ENCODE peak calls at places on chromosomes 3 and 15, in nine cellular contexts. H, X, M, Y, I, L, Z, P and V are unnamed samples.

GRCh38 chr3:164451083-164451910 is 627.0 kb downstream of the SI start:
- DNase-seq in Y (peak), Z (no peak), L (no peak), I (no peak), P (peak), H (no peak), M (no peak), X (no peak), V (peak)

GRCh38 chr3:159487304-159487703 is 501.3 kb upstream of the IL12A start:
- DNase-seq in L (no peak), H (no peak), I (no peak), Z (no peak), P (no peak), Y (no peak), X (no peak), M (no peak), V (no peak)

GRCh38 chr3:183298708-183299153 is 45.7 kb downstream of the B3GNT5 start:
- DNase-seq in Y (peak), L (peak), I (no peak), M (peak), P (peak), H (no peak), Z (no peak), X (no peak), V (no peak)

GRCh38 chr3:170078620-170079281 is 41.0 kb downstream of the GPR160 start:
- DNase-seq in X (no peak), Z (no peak), L (peak), H (peak), I (no peak), Y (no peak), M (no peak), P (no peak), V (no peak)

GRCh38 chr15:68261241-68261640 is 16.3 kb upstream of the FEM1B start:
- DNase-seq in P (no peak), H (no peak), X (no peak), I (no peak), L (no peak), M (no peak), Z (no peak), Y (no peak), V (no peak)

GRCh38 chr3:12999147-13000140 is 73.8 kb downstream of the IQSEC1 start:
- DNase-seq in H (peak), Z (peak), M (peak), Y (peak), X (no peak), I (peak), P (peak), L (peak), V (peak)

GRCh38 chr15:40051616-40052415 is 12.8 kb upstream of the SRP14 start:
- DNase-seq in L (no peak), Y (no peak), H (no peak), P (no peak), I (no peak), Z (no peak), X (no peak), M (no peak), V (no peak)

GRCh38 chr15:81256916-81257315 is 60.2 kb downstream of the IL16 start:
- DNase-seq in M (no peak), Z (no peak), I (no peak), X (no peak), Y (no peak), P (no peak), H (no peak), L (no peak), V (no peak)

GRCh38 chr3:113912551-113913246 is 35.1 kb upstream of the ZDHHC23 start:
- DNase-seq in Y (no peak), I (peak), M (peak), P (no peak), H (peak), L (peak), Z (peak), X (peak), V (peak)

GRCh38 chr3:112446343-112446742 is 52.9 kb downstream of the BTLA start:
- DNase-seq in Z (no peak), M (no peak), P (no peak), I (no peak), X (no peak), L (no peak), Y (no peak), H (no peak), V (no peak)

GRCh38 chr3:181329024-181329423 is 339.5 kb upstream of the DNAJC19 start:
- DNase-seq in X (no peak), H (no peak), M (no peak), Y (no peak), L (no peak), I (no peak), Z (no peak), P (no peak), V (no peak)

GRCh38 chr15:39411102-39411989 is 169.5 kb upstream of the THBS1 start:
- DNase-seq in P (no peak), X (no peak), H (no peak), M (no peak), I (no peak), Y (no peak), L (no peak), Z (no peak), V (no peak)

GRCh38 chr15:82043726-82044372 is 2.0 kb downstream of the MEX3B start:
- DNase-seq in I (no peak), Y (no peak), X (no peak), Z (no peak), H (no peak), M (no peak), P (peak), L (no peak), V (no peak)

GRCh38 chr15:67146214-67146613 is 80.8 kb downstream of the SMAD3 start:
- DNase-seq in Y (no peak), P (peak), M (no peak), X (no peak), Z (no peak), H (peak), I (peak), L (peak), V (peak)

GRCh38 chr3:61964566-61964965 is 403.2 kb downstream of the PTPRG start:
- DNase-seq in H (no peak), I (no peak), Z (no peak), P (no peak), Y (no peak), L (no peak), M (no peak), X (no peak), V (no peak)

GRCh38 chr3:67863869-67864268 is 209.5 kb upstream of the SUCLG2 start:
- DNase-seq in H (peak), Y (no peak), Z (no peak), M (no peak), I (no peak), P (no peak), L (no peak), X (peak), V (no peak)

GRCh38 chr3:4219227-4219568 is 84.0 kb upstream of the SETMAR start:
- DNase-seq in I (no peak), Y (no peak), X (no peak), M (no peak), Z (no peak), H (no peak), L (no peak), P (no peak), V (no peak)

GRCh38 chr3:120753831-120754230 is 11.3 kb downstream of the GTF2E1 start:
- DNase-seq in L (no peak), Y (no peak), H (no peak), M (no peak), I (no peak), X (no peak), Z (no peak), P (no peak), V (no peak)

GRCh38 chr3:9825461-9826040 is 15.5 kb downstream of the TTLL3 start:
- DNase-seq in I (no peak), X (no peak), M (no peak), L (no peak), Y (no peak), Z (no peak), H (no peak), P (no peak), V (no peak)

GRCh38 chr15:71114887-71115566 is at the start of gene THSD4:
- DNase-seq in L (peak), Y (peak), Z (peak), M (peak), P (peak), H (peak), X (peak), I (peak), V (peak)

GRCh38 chr3:78951546-78951945 is 816.3 kb downstream of the ROBO1 start:
- DNase-seq in H (no peak), P (no peak), I (no peak), Y (no peak), L (no peak), X (no peak), Z (no peak), M (no peak), V (no peak)

GRCh38 chr3:165805834-165806561 is 31.2 kb downstream of the BCHE start:
- DNase-seq in Z (no peak), H (no peak), X (peak), M (no peak), P (no peak), I (no peak), Y (no peak), L (no peak), V (no peak)

GRCh38 chr15:29631076-29632070 is 190.9 kb downstream of the TJP1 start:
- DNase-seq in I (no peak), H (no peak), P (no peak), Y (no peak), L (peak), X (no peak), M (no peak), Z (no peak), V (peak)

GRCh38 chr15:28128036-28128435 is 28.9 kb upstream of the OCA2 start:
- DNase-seq in M (no peak), P (peak), L (no peak), Z (peak), H (no peak), X (no peak), Y (no peak), I (peak), V (no peak)

GRCh38 chr3:177195242-177195940 is 1.9 kb downstream of the TBL1XR1 start:
- DNase-seq in M (peak), P (peak), L (peak), I (peak), X (peak), Z (peak), H (no peak), Y (no peak), V (peak)

GRCh38 chr3:45711936-45712335 is 22.7 kb downstream of the SACM1L start:
- DNase-seq in Z (no peak), H (no peak), X (no peak), Y (no peak), P (no peak), L (no peak), I (no peak), M (no peak), V (no peak)

GRCh38 chr3:43180027-43180426 is 74.1 kb upstream of the POMGNT2 start:
- DNase-seq in M (no peak), I (no peak), Y (no peak), H (peak), L (no peak), P (no peak), X (no peak), Z (no peak), V (no peak)

GRCh38 chr3:163935411-163935810 is 1142.9 kb downstream of the SI start:
- DNase-seq in Z (no peak), X (no peak), Y (no peak), P (no peak), L (no peak), I (no peak), H (no peak), M (no peak), V (no peak)

GRCh38 chr3:107421170-107421792 is 44.0 kb downstream of the CCDC54 start:
- DNase-seq in I (peak), X (no peak), L (no peak), M (peak), P (no peak), Y (no peak), Z (peak), H (peak), V (peak)

GRCh38 chr3:197366301-197367044 is 68.1 kb upstream of the DLG1 start:
- DNase-seq in L (no peak), M (no peak), X (no peak), Y (no peak), Z (peak), H (no peak), I (no peak), P (no peak), V (peak)

GRCh38 chr3:10352146-10352911 is 31.4 kb upstream of the SEC13 start:
- DNase-seq in M (no peak), L (no peak), X (no peak), Y (no peak), Z (no peak), P (no peak), H (no peak), I (no peak), V (no peak)

DNA sequence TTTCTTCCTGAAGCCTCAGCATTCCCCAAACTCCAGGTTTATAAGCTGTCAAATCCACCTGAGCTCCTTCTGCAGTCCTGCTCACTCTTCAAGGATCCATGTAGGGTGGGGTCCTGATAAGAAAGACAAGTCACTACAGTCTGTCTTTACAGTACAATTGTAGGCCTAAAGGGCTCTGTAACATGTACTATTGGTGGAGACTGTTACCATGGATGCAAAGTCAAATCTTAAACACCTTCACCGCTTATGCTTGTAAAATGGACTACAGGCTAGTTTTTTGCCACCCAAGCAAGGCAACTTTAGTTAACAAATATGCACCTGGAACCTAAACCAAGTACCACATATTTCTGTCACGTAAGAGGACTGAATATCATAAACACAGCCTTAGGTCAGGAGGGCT is 44.7 kb downstream of the CBLB start:
- DNase-seq in M (no peak), H (no peak), I (no peak), P (no peak), Y (no peak), L (no peak), X (no peak), Z (no peak), V (no peak)
- TF ChIP-seq POLR2A in M (no peak), H (no peak), I (no peak), P (no peak), Y (no peak), L (no peak), X (no peak), Z (no peak), V (no peak)

DNA sequence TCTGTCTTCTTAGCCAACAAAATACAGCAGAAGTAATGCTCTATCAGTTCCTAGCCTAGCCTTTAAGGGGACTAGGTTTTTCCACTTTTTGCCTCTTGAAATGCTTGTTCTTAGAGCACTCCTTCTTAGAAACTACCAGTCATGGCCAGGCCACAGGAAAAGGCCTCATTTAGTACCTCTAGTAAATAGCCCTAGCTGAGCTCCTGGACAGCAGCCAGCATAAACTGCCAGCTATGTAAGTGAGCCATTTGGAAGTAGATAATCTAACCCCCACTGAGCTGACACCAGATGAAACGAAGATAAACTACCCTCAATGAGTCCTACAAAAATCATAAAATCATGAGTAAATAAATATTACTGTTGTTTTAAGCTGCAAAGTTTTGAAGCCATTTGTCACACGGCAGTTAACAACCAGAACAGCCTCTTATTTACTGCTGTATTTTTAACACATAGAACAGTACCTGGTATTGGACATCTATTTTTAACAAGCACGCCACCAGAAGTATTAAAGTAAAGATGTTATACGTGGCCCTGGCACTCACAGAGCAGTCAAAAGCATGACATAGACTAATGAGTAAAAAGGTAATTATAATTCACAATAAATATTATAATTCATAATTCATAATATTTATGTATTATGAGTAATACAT is 12.0 kb downstream of the TBC1D5 start:
- DNase-seq in M (no peak), H (peak), P (peak), X (no peak), L (peak), Y (no peak), Z (no peak), I (no peak), V (peak)
- TF ChIP-seq POLR2A in M (no peak), H (no peak), P (no peak), X (no peak), L (no peak), Y (no peak), Z (no peak), I (no peak), V (no peak)

DNA sequence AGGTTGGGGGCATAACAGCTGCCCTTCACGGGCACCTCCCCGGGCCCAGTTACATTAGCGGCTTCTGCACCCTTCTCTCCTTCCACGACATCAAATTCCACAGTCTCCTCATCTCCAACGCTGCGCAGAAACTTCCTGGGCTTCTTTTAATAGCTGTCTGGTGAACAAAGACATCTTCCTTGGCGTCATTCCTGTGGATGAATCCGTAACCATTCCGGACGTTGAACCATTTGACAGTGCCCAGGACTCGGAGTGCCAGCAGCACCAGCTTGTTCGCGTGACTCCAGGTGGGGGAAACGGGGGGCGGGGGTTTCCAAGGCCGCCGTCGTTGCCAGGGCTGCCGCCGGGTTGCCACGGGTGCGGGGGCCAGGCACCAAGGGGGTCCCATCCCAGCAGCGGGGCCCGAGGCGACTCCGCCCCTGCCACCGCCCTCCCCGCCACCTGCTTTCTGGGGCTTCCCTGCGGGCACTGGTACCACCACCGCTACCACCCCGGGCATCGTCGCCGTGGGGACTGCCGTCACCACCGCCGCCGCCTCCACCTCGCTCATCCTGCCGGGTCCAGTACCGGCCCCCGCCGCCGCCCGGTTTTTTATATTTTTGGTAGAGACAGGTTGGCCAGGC is 22.8 kb downstream of the RGMA start:
- DNase-seq in Y (no peak), X (no peak), M (no peak), Z (no peak), I (no peak), L (no peak), H (no peak), P (no peak), V (no peak)
- TF ChIP-seq POLR2A in Y (no peak), X (no peak), M (no peak), Z (no peak), I (no peak), L (no peak), H (no peak), P (no peak), V (no peak)

GRCh38 chr3:141526709-141527108 is 39.9 kb downstream of the RASA2 start:
- DNase-seq in H (no peak), P (no peak), M (no peak), Y (no peak), Z (no peak), X (no peak), I (no peak), L (no peak), V (no peak)

GRCh38 chr3:141528837-141529236 is 42.0 kb downstream of the RASA2 start:
- DNase-seq in Z (no peak), P (no peak), L (no peak), X (no peak), Y (no peak), H (no peak), I (no peak), M (no peak), V (no peak)

GRCh38 chr3:141532609-141533008 is 45.8 kb downstream of the RASA2 start:
- DNase-seq in M (no peak), H (no peak), Z (no peak), L (no peak), Y (no peak), I (no peak), X (no peak), P (no peak), V (no peak)

GRCh38 chr3:141529256-141530132 is 42.7 kb downstream of the RASA2 start:
- DNase-seq in M (no peak), L (no peak), H (no peak), X (no peak), Y (no peak), Z (no peak), I (no peak), P (no peak), V (no peak)

DNA sequence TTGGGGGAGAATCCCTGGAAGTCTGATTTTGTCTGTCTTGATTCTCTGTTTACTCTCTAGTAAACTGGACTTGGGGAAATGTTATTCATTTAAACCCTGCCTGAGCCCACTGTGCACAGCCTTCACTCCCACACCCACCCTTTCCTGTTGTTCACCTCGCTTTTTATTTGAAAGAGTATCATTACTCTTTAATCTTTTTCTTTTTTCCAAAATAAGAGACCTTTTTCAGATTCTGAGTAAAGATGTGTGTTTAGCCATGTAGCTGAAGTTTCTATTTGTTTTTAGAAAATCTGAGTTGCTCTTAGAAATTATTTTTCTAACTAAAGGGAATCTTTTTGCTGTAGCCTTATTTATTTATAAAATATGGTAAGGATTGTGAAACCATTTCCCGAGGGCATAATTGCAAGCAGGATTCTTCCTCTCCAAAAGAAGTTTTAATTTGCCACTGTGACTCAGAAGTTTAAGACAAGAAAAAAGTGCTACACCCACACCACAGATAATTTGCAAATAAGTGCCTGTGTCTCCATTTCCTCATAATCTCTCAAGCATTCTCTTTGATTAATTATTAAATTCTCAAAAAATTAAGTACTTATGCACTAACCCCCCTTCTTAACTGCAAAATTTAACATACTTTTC is 43.4 kb downstream of the RASA2 start:
- DNase-seq in L (no peak), H (no peak), X (no peak), Z (no peak), M (no peak), P (no peak), I (no peak), Y (no peak), V (no peak)
- TF ChIP-seq POLR2A in L (no peak), H (no peak), X (no peak), Z (no peak), M (no peak), P (no peak), I (no peak), Y (no peak), V (no peak)